ENCODE peak calls at places on chromosomes 3 and 15, in six cellular contexts. N is heart right ventricle, O is mucosa of descending colon, L is testis, D is tibial nerve, M is uterus. A is an unnamed sample. For H3K4me1, the result is how much of the 10 kb centered on the place peaks cover.

GRCh38 chr15:42014406-42014805 is 6.4 kb downstream of the PLA2G4E start:
- DNase-seq in L (no peak), D (no peak), M (no peak), N (no peak), O (no peak), A (no peak)

GRCh38 chr3:137263982-137264777 is 306.4 kb downstream of the IL20RB start:
- DNase-seq in D (no peak), N (peak), O (peak), L (no peak), M (no peak), A (peak)

GRCh38 chr15:75578948-75579908 is at the start of gene PTPN9:
- DNase-seq in N (peak), D (peak), L (peak), O (peak), M (peak), A (peak)

GRCh38 chr15:52414936-52415335 is 113.7 kb downstream of the MYO5A start:
- DNase-seq in L (no peak), O (no peak), M (no peak), D (no peak), N (no peak), A (no peak)

GRCh38 chr3:133547432-133548041 is 25.9 kb upstream of the CDV3 start:
- DNase-seq in O (peak), D (no peak), M (peak), N (no peak), L (no peak), A (peak)

GRCh38 chr3:112132088-112132487 is 960 bp downstream of the GCSAM start:
- DNase-seq in M (no peak), D (no peak), N (no peak), O (no peak), L (no peak), A (no peak)

GRCh38 chr3:102174312-102174712 is 260.5 kb upstream of the ZPLD1 start:
- DNase-seq in M (no peak), L (no peak), N (no peak), D (no peak), O (no peak), A (no peak)

GRCh38 chr3:58353722-58354553 is 21.2 kb downstream of the PXK start:
- DNase-seq in M (no peak), N (no peak), D (no peak), L (no peak), O (no peak), A (no peak)

GRCh38 chr3:178637802-178638201 is 101.6 kb downstream of the KCNMB2 start:
- DNase-seq in D (no peak), O (no peak), L (no peak), N (no peak), M (no peak), A (no peak)

GRCh38 chr3:114480442-114480841 is 186.6 kb downstream of the TIGIT start:
- DNase-seq in M (no peak), D (no peak), O (no peak), L (no peak), N (no peak), A (no peak)

GRCh38 chr15:39828374-39828931 is 45.8 kb upstream of the FSIP1 start:
- DNase-seq in M (no peak), N (no peak), O (peak), L (no peak), D (no peak), A (peak)

GRCh38 chr15:38149315-38149714 is 103.3 kb upstream of the SPRED1 start:
- DNase-seq in D (no peak), N (no peak), L (no peak), O (no peak), M (no peak), A (no peak)

GRCh38 chr3:122273498-122273897 is 51.5 kb upstream of the CSTA start:
- DNase-seq in M (no peak), O (no peak), L (no peak), N (no peak), D (no peak), A (no peak)

GRCh38 chr3:128167646-128167972 is 14.3 kb downstream of the EEFSEC start:
- DNase-seq in M (no peak), D (no peak), L (no peak), N (no peak), O (no peak), A (no peak)

GRCh38 chr3:133895208-133896001 is at the start of gene RAB6B:
- DNase-seq in O (no peak), M (no peak), L (peak), N (peak), D (no peak), A (peak)

GRCh38 chr3:52925405-52926313 is 28.3 kb upstream of the STIMATE start:
- DNase-seq in O (no peak), D (no peak), N (no peak), L (no peak), M (no peak), A (no peak)

GRCh38 chr3:40350529-40350928 is 36.5 kb upstream of the ENTPD3 start:
- DNase-seq in L (no peak), N (no peak), O (no peak), D (no peak), M (no peak), A (no peak)

GRCh38 chr15:63436872-63437375 is 55.3 kb upstream of the CA12 start:
- DNase-seq in D (peak), N (peak), O (peak), L (peak), M (peak), A (peak)
- H3K4me1 ChIP-seq in D (under half), N (under half), O (under half), L (under half), M (under half), A (under half)

GRCh38 chr15:57684491-57685184 is 21.9 kb upstream of the POLR2M start:
- DNase-seq in O (no peak), M (peak), N (no peak), D (no peak), L (no peak), A (no peak)
- H3K4me1 ChIP-seq in O (under half), M (under half), N (under half), D (under half), L (under half), A (under half)

GRCh38 chr3:126936110-126936509 is 46.8 kb upstream of the PLXNA1 start:
- DNase-seq in N (no peak), O (no peak), L (no peak), M (no peak), D (no peak), A (no peak)
- H3K4me1 ChIP-seq in N (under half), O (under half), L (under half), M (under half), D (under half), A (under half)

DNA sequence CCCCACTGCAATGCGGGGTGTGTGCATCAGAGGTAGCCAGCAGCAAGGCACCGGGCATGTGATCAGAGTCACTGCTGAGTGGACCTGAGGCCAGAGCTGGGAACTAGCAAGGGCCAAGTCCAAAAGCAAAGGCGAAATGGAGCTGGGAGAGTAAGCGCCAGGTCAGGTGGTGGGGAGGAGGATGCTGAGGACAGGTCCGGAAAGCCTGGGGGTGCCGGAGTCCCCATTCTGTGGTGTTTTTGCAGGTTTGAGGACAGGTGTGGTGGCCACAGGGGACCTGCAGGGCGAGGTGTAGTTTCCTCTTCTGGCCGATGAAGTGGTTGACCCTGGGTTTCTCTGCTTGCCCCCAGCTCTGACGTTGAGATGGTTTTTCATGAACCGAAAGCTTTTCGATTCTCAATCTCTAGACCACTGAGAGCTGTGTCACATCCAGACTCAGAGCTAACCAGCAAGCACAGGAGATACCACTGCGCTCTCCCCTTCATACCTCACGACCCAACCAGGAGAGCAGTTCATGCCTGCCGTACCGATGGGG is 35.0 kb upstream of the HES1 start:
- DNase-seq in D (no peak), N (no peak), M (no peak), O (no peak), L (no peak), A (no peak)
- H3K4me1 ChIP-seq in D (under half), N (under half), M (under half), O (under half), L (under half), A (under half)

DNA sequence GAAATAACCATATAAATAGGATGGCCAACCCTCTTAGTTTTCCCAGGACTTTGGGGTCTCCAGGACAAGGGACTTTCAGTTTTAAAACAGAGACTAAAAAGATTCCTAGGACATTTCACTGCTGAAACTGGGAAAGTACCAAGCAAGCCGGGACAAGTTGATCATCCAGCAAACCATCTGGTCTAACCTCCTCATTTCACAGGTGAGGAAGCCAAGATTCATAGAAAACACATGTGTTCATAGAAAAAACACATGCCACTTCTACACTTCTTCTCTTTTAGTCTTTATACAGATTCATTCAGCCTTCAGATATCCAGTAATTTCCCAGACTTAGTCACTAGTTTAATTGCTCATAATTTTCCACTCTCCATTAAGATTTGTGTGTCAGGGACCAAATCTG is 165.6 kb upstream of the CCDC54 start:
- DNase-seq in L (no peak), M (no peak), O (no peak), D (no peak), N (no peak), A (no peak)
- H3K4me1 ChIP-seq in L (under half), M (under half), O (under half), D (under half), N (under half), A (under half)

DNA sequence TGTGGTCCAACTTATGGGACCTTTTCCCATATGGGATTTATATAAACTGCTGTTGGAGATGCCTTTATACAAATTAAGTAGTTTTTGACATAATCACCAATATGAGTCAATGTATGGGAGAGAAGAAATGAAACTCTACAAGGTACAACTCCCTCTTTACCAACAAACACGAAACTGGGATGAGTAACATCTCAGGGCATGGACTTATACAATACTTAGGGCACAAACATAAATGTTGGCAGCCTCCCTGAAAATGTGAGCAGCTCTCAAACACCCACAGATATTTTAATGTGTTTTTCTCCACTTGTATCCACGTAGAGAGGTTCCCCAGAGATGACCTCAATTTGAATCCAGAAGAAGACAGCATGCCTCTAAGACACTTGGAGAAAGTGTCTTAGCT is 161.6 kb downstream of the MAGI1 start:
- DNase-seq in M (no peak), D (no peak), O (no peak), N (no peak), L (no peak), A (no peak)
- H3K4me1 ChIP-seq in M (under half), D (under half), O (under half), N (under half), L (under half), A (under half)

GRCh38 chr15:91944334-91944733 is 90.8 kb downstream of the SLCO3A1 start:
- DNase-seq in L (no peak), N (no peak), M (no peak), D (no peak), O (no peak), A (no peak)
- H3K4me1 ChIP-seq in L (under half), N (half or more), M (under half), D (under half), O (under half), A (under half)

DNA sequence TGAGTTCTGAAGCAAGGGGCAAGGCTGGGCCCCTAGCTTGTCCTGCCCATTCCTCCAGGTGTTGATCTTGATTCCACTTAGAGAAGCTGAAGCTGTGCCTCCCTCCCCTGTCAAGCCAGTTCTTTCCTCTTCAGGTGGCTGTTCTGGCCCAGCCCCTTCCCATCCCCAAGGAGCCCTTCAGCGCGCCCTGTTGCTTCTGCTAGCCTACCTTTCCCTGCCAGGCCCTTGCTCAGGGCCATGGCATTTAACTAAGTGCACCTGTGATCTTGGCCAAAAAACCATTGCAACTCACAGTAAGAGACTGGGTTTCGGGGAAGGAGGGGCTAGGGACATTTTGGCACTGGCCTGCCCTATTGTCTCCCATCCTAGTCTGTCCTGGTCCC is 1.9 kb upstream of the WDR6 start:
- DNase-seq in D (no peak), O (no peak), N (no peak), L (no peak), M (no peak), A (no peak)
- H3K4me1 ChIP-seq in D (under half), O (under half), N (under half), L (under half), M (under half), A (under half)

GRCh38 chr15:67085237-67085817 is 19.9 kb downstream of the SMAD3 start:
- DNase-seq in M (no peak), O (no peak), N (no peak), D (no peak), L (no peak), A (no peak)

GRCh38 chr15:67086650-67086941 is 21.2 kb downstream of the SMAD3 start:
- DNase-seq in D (no peak), M (no peak), L (no peak), N (no peak), O (no peak), A (no peak)

GRCh38 chr15:67085818-67086649 is 20.6 kb downstream of the SMAD3 start:
- DNase-seq in N (no peak), D (no peak), M (no peak), O (no peak), L (no peak), A (no peak)

GRCh38 chr15:67083135-67083766 is 17.8 kb downstream of the SMAD3 start:
- DNase-seq in N (no peak), L (no peak), O (no peak), D (no peak), M (no peak), A (no peak)

DNA sequence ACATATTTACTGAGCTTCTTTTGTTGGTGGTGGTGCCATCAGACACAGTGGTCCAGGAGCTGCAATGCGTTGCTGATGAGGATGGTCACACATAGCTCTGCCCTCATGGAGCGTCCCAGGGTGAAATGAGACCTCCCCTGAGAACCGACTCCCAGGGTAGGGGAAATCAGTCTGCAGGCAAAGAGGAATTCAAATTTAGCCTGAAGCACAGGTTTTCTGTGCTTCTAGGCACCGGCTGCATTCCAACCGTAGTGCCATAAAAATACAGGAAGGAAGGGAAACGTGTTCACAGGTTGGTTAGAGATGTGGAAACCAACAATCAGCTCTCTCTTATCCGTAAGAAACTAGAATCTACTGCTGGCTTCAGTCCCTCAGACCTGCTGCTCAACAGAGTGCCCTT is 19.2 kb downstream of the SMAD3 start:
- DNase-seq in N (no peak), D (no peak), L (no peak), O (no peak), M (no peak), A (no peak)
- H3K4me1 ChIP-seq in N (under half), D (half or more), L (half or more), O (half or more), M (under half), A (under half)

DNA sequence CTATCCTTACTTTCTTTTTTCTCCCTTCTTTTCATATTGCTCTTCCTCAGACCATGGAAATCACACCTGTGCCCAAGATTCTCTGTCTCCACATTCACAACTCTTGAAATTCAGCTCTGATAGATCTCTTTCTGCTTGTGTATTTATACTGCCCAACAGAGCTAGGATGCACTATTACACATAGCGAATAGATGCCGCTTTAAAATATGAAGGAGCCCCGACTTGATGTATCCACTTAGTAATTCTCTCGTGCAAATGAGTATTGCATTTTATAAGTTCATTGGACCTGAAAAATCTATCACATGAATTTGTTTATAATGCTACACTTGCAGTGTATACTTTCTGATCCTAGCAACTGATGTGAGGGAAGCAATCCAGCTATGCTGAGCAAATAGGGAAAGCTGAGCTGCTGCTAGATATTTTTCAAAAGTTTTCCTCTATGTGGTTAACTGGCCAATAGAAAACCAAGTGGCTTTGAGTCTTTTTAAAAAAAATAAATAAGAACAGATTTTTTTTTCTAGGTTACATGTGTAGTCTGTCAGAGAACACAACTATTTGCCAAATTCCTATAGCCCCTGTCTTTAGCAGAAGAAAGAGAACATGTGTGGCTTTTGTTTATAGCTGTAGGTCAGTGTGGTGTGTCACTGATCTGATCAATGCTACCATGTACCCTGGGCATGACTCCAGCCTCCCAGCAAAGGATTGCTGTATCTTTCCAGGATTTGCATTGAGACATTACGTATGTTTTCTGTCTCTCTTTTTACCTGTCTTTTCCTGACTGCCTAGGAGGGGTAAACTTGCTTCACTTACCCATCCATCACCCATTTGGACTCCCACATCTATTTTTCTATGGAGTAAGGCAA is 64.2 kb upstream of the LEKR1 start:
- DNase-seq in L (no peak), N (no peak), O (no peak), D (no peak), M (no peak), A (peak)
- H3K4me1 ChIP-seq in L (under half), N (under half), O (under half), D (under half), M (under half), A (under half)

A was measured in SJCRH30.